ENCODE peak calls at places on chromosomes 7 and 10, in nine cellular contexts. O is Caco-2; R is cardiac muscle cell; Q is CD4-positive, CD25-positive, alpha-beta regulatory T cell; I is AG04450; U is CD4-positive, alpha-beta memory T cell; A is thoracic aorta; S is mammary epithelial cell; J is aorta. T is an unnamed sample.

GRCh38 chr7:11328309-11328708 is 354.6 kb downstream of the PHF14 start:
- DNase-seq in O (no peak), R (no peak), Q (no peak), I (no peak), U (no peak), A (no peak), S (no peak), J (no peak), T (no peak)

GRCh38 chr7:157691521-157692155 is 354.8 kb downstream of the DNAJB6 start:
- DNase-seq in O (no peak), R (no peak), Q (no peak), I (no peak), U (no peak), A (no peak), S (no peak), J (peak), T (no peak)

GRCh38 chr7:94907420-94908203 is at the start of gene PPP1R9A:
- DNase-seq in O (peak), R (peak), Q (no peak), I (no peak), U (no peak), A (no peak), S (no peak), J (peak), T (no peak)

GRCh38 chr7:157136372-157136771 is 2.4 kb upstream of the UBE3C start:
- DNase-seq in O (no peak), R (peak), Q (no peak), I (peak), U (no peak), A (no peak), S (peak), J (no peak), T (no peak)

GRCh38 chr7:128236924-128237586 is 4.0 kb upstream of the LEP start:
- DNase-seq in O (no peak), R (peak), Q (peak), I (peak), U (no peak), A (no peak), S (peak), J (no peak), T (no peak)

GRCh38 chr10:4867520-4868356 is 41.7 kb downstream of the AKR1E2 start:
- DNase-seq in O (no peak), R (peak), Q (no peak), I (no peak), U (no peak), A (no peak), S (no peak), J (no peak), T (peak)

GRCh38 chr7:101586078-101586941 is 42.8 kb downstream of the MYL10 start:
- DNase-seq in O (peak), R (no peak), Q (no peak), I (no peak), U (no peak), A (no peak), S (no peak), J (no peak), T (no peak)

GRCh38 chr7:155612658-155613057 is 31.8 kb upstream of the RBM33 start:
- DNase-seq in O (no peak), R (no peak), Q (no peak), I (no peak), U (no peak), A (no peak), S (no peak), J (no peak), T (no peak)

GRCh38 chr10:89206402-89207180 is 526 bp downstream of the CH25H start:
- DNase-seq in O (no peak), R (peak), Q (peak), I (no peak), U (peak), A (no peak), S (no peak), J (peak), T (peak)

GRCh38 chr10:119412244-119412750 is 130.2 kb downstream of the RGS10 start:
- DNase-seq in O (no peak), R (peak), Q (no peak), I (no peak), U (no peak), A (no peak), S (no peak), J (peak), T (peak)

GRCh38 chr10:128062837-128063563 is 63.2 kb downstream of the MKI67 start:
- DNase-seq in O (peak), R (peak), Q (peak), I (no peak), U (peak), A (no peak), S (no peak), J (peak), T (no peak)

GRCh38 chr7:37208528-37208927 is 240.1 kb downstream of the ELMO1 start:
- DNase-seq in O (peak), R (peak), Q (peak), I (no peak), U (peak), A (peak), S (peak), J (no peak), T (peak)

GRCh38 chr7:2863461-2864066 is 19.5 kb upstream of the GNA12 start:
- DNase-seq in O (no peak), R (peak), Q (peak), I (peak), U (peak), A (peak), S (peak), J (peak), T (peak)

GRCh38 chr10:86100581-86101061 is 266.0 kb downstream of the GRID1 start:
- DNase-seq in O (no peak), R (peak), Q (no peak), I (no peak), U (no peak), A (no peak), S (no peak), J (no peak), T (peak)

GRCh38 chr7:47326220-47326619 is 255.7 kb downstream of the TNS3 start:
- DNase-seq in O (no peak), R (peak), Q (no peak), I (peak), U (no peak), A (no peak), S (peak), J (peak), T (no peak)

GRCh38 chr7:107384025-107384424 is 85.8 kb upstream of the GPR22 start:
- DNase-seq in O (no peak), R (no peak), Q (no peak), I (no peak), U (no peak), A (no peak), S (no peak), J (no peak), T (no peak)

GRCh38 chr10:34916368-34916767 is 101.3 kb upstream of the PARD3 start:
- DNase-seq in O (peak), R (peak), Q (no peak), I (peak), U (no peak), A (no peak), S (peak), J (no peak), T (no peak)

GRCh38 chr10:99304857-99305220 is 24.3 kb upstream of the CNNM1 start:
- DNase-seq in O (no peak), R (no peak), Q (no peak), I (no peak), U (no peak), A (no peak), S (no peak), J (no peak), T (no peak)

GRCh38 chr10:110141185-110141584 is 66.2 kb upstream of the MXI1 start:
- DNase-seq in O (no peak), R (peak), Q (no peak), I (no peak), U (no peak), A (no peak), S (peak), J (no peak), T (no peak)

GRCh38 chr10:1715821-1716220 is 21.5 kb downstream of the ADARB2 start:
- DNase-seq in O (peak), R (no peak), Q (no peak), I (no peak), U (no peak), A (no peak), S (peak), J (no peak), T (no peak)

GRCh38 chr10:3749597-3750351 is 35.2 kb downstream of the KLF6 start:
- DNase-seq in O (no peak), R (peak), Q (no peak), I (peak), U (no peak), A (no peak), S (no peak), J (no peak), T (no peak)

GRCh38 chr10:78196964-78197363 is 163.3 kb downstream of the RPS24 start:
- DNase-seq in O (no peak), R (peak), Q (no peak), I (peak), U (no peak), A (no peak), S (peak), J (no peak), T (no peak)

GRCh38 chr7:44887293-44887692 is 2.0 kb upstream of the PURB start:
- DNase-seq in O (no peak), R (no peak), Q (no peak), I (no peak), U (no peak), A (no peak), S (no peak), J (no peak), T (no peak)

GRCh38 chr7:2715341-2716231 is 27.6 kb downstream of the AMZ1 start:
- DNase-seq in O (peak), R (no peak), Q (peak), I (no peak), U (peak), A (no peak), S (no peak), J (no peak), T (no peak)

GRCh38 chr7:2018786-2019692 is 213.7 kb downstream of the MAD1L1 start:
- DNase-seq in O (peak), R (peak), Q (no peak), I (peak), U (no peak), A (no peak), S (no peak), J (peak), T (peak)

GRCh38 chr7:27453702-27454405 is 208.8 kb downstream of the HIBADH start:
- DNase-seq in O (no peak), R (peak), Q (no peak), I (peak), U (no peak), A (no peak), S (peak), J (no peak), T (peak)

GRCh38 chr10:124693396-124693795 is 50.8 kb downstream of the FAM53B start:
- DNase-seq in O (no peak), R (no peak), Q (no peak), I (no peak), U (no peak), A (no peak), S (no peak), J (no peak), T (no peak)

GRCh38 chr10:123148414-123149161 is 652 bp downstream of the HMX2 start:
- DNase-seq in O (no peak), R (no peak), Q (peak), I (no peak), U (no peak), A (no peak), S (peak), J (peak), T (no peak)
- H3K4me3 ChIP-seq in O (peak), R (peak), Q (no peak), I (no peak), U (no peak), A (peak), S (peak), J (no peak), T (peak)

GRCh38 chr10:84296071-84296981 is 32.1 kb upstream of the CCSER2 start:
- DNase-seq in O (no peak), R (peak), Q (no peak), I (peak), U (no peak), A (no peak), S (peak), J (no peak), T (no peak)
- H3K4me3 ChIP-seq in O (no peak), R (no peak), Q (no peak), I (no peak), U (no peak), A (no peak), S (no peak), J (no peak), T (no peak)

DNA sequence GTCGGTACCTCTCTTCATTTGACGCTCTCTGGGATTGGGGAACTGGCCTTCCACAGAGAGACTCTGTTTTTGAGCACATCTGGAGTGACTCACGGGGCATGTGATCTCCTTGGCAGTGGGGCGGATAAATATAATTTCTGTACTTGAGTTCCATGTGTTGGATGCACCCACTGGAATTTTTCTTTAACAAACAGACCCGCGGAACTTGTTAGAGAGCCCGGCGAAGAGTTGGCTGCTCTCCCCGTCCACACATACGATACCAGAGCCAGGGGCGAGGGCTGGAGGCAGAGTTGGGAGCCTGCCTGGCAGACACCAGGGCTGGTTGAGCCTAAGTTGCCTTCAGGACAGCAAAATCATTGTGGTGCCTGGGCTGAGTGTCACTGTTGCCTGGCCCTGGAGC is at the start of gene FAM180A:
- DNase-seq in O (no peak), R (peak), Q (no peak), I (peak), U (no peak), A (peak), S (peak), J (peak), T (no peak)
- H3K4me3 ChIP-seq in O (no peak), R (no peak), Q (no peak), I (peak), U (no peak), A (peak), S (no peak), J (peak), T (no peak)

GRCh38 chr7:30135551-30136271 is 925 bp downstream of the MTURN start:
- DNase-seq in O (peak), R (peak), Q (peak), I (peak), U (peak), A (peak), S (peak), J (peak), T (peak)

GRCh38 chr7:30136339-30136738 is 1.6 kb downstream of the MTURN start:
- DNase-seq in O (no peak), R (no peak), Q (no peak), I (no peak), U (no peak), A (no peak), S (no peak), J (no peak), T (no peak)

GRCh38 chr7:30134523-30135270 is at the start of gene MTURN:
- DNase-seq in O (peak), R (peak), Q (peak), I (peak), U (peak), A (peak), S (peak), J (peak), T (peak)

GRCh38 chr7:30135271-30135550 is 425 bp downstream of the MTURN start:
- DNase-seq in O (no peak), R (no peak), Q (peak), I (no peak), U (no peak), A (no peak), S (no peak), J (no peak), T (no peak)

DNA sequence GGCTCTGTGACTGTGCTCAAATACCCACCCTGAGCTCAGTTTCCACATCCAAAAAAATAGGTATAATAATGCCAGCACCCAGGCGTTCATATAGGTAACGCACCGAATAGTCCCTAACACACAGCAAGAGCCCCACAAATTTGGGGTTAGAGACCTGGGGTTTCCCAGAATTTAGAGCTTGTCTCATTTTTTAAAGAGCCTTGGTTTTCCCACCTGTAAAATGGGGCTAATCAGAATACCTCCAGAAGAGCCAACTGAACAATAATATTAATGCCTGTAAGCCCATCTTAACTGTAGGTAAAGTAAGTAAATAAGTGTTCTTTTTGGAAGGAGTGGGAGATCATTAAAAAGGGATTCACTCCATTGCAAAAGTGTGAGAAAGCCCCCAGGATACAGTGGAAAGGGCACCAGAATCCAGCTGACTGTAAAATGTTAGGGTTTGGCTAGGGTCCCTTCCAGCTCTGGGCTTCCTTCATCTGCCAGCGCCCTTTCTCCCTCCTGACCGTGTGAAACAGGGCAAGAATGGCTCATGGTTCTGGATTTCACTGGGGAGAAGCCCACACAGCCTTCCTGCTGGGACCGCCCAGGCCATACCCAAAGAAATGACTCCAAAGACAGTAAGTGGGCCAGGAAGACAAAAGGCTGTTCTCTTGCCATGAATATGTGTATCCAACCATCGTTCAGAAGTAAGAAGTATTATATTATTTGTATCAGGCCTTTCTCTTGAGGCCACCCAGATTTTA is 2.1 kb downstream of the MTURN start:
- DNase-seq in O (no peak), R (no peak), Q (no peak), I (no peak), U (no peak), A (no peak), S (no peak), J (no peak), T (no peak)
- H3K4me3 ChIP-seq in O (no peak), R (peak), Q (no peak), I (peak), U (no peak), A (peak), S (peak), J (no peak), T (no peak)

GRCh38 chr10:83897626-83898025 is 241.7 kb upstream of the GHITM start:
- DNase-seq in O (no peak), R (no peak), Q (no peak), I (no peak), U (no peak), A (no peak), S (no peak), J (no peak), T (no peak)
- H3K4me3 ChIP-seq in O (no peak), R (no peak), Q (no peak), I (no peak), U (no peak), A (no peak), S (no peak), J (no peak), T (no peak)

T was measured in BE2C.